ENCODE peak calls at places on chromosomes 1 and 21, in nine cellular contexts. One of them, this sample, is unnamed.

GRCh38 chr1:3577300-3577699 is 34.0 kb downstream of the MEGF6 start:
- DNase-seq in testis: no peak
- DNase-seq in heart left ventricle: no peak
- DNase-seq in body of pancreas: peak
- DNase-seq in stomach: no peak
- DNase-seq in ovary: no peak
- DNase-seq in gastrocnemius medialis: no peak
- DNase-seq in HCT116: no peak
- DNase-seq in Peyer's patch: no peak
- DNase-seq in this sample: no peak

GRCh38 chr21:16081304-16081703 is 351.5 kb downstream of the USP25 start:
- DNase-seq in testis: no peak
- DNase-seq in heart left ventricle: no peak
- DNase-seq in body of pancreas: no peak
- DNase-seq in stomach: no peak
- DNase-seq in ovary: no peak
- DNase-seq in gastrocnemius medialis: no peak
- DNase-seq in HCT116: no peak
- DNase-seq in Peyer's patch: no peak
- DNase-seq in this sample: no peak

GRCh38 chr1:27521336-27522147 is 31.6 kb upstream of the WASF2 start:
- DNase-seq in testis: no peak
- DNase-seq in heart left ventricle: peak
- DNase-seq in body of pancreas: no peak
- DNase-seq in stomach: no peak
- DNase-seq in ovary: no peak
- DNase-seq in gastrocnemius medialis: no peak
- DNase-seq in HCT116: no peak
- DNase-seq in Peyer's patch: no peak
- DNase-seq in this sample: no peak

GRCh38 chr1:78143152-78143551 is 97.4 kb downstream of the GIPC2 start:
- DNase-seq in testis: no peak
- DNase-seq in heart left ventricle: no peak
- DNase-seq in body of pancreas: no peak
- DNase-seq in stomach: no peak
- DNase-seq in ovary: no peak
- DNase-seq in gastrocnemius medialis: no peak
- DNase-seq in HCT116: no peak
- DNase-seq in Peyer's patch: no peak
- DNase-seq in this sample: no peak

GRCh38 chr1:117710710-117711109 is 104.9 kb downstream of the TENT5C start:
- DNase-seq in testis: no peak
- DNase-seq in heart left ventricle: no peak
- DNase-seq in body of pancreas: no peak
- DNase-seq in stomach: no peak
- DNase-seq in ovary: no peak
- DNase-seq in gastrocnemius medialis: no peak
- DNase-seq in HCT116: no peak
- DNase-seq in Peyer's patch: no peak
- DNase-seq in this sample: no peak

GRCh38 chr1:182888736-182889531 is 49.8 kb downstream of the DHX9 start:
- DNase-seq in testis: no peak
- DNase-seq in heart left ventricle: no peak
- DNase-seq in body of pancreas: no peak
- DNase-seq in stomach: no peak
- DNase-seq in ovary: no peak
- DNase-seq in gastrocnemius medialis: no peak
- DNase-seq in HCT116: no peak
- DNase-seq in Peyer's patch: no peak
- DNase-seq in this sample: no peak

GRCh38 chr1:110155878-110156522 is 5.7 kb downstream of the SLC6A17 start:
- DNase-seq in testis: peak
- DNase-seq in heart left ventricle: peak
- DNase-seq in body of pancreas: peak
- DNase-seq in stomach: peak
- DNase-seq in ovary: peak
- DNase-seq in gastrocnemius medialis: no peak
- DNase-seq in HCT116: no peak
- DNase-seq in Peyer's patch: peak
- DNase-seq in this sample: peak

GRCh38 chr21:16956824-16957223 is 556.0 kb upstream of the CXADR start:
- DNase-seq in testis: no peak
- DNase-seq in heart left ventricle: no peak
- DNase-seq in body of pancreas: no peak
- DNase-seq in stomach: no peak
- DNase-seq in ovary: no peak
- DNase-seq in gastrocnemius medialis: no peak
- DNase-seq in HCT116: no peak
- DNase-seq in Peyer's patch: no peak
- DNase-seq in this sample: no peak

GRCh38 chr1:1058921-1059493 is 15.1 kb downstream of the RNF223 start:
- DNase-seq in testis: no peak
- DNase-seq in heart left ventricle: no peak
- DNase-seq in body of pancreas: no peak
- DNase-seq in stomach: no peak
- DNase-seq in ovary: no peak
- DNase-seq in gastrocnemius medialis: no peak
- DNase-seq in HCT116: no peak
- DNase-seq in Peyer's patch: peak
- DNase-seq in this sample: no peak

GRCh38 chr1:195981448-195982139 is 626.6 kb downstream of the KCNT2 start:
- DNase-seq in testis: no peak
- DNase-seq in heart left ventricle: no peak
- DNase-seq in body of pancreas: no peak
- DNase-seq in stomach: no peak
- DNase-seq in ovary: no peak
- DNase-seq in gastrocnemius medialis: no peak
- DNase-seq in HCT116: no peak
- DNase-seq in Peyer's patch: no peak
- DNase-seq in this sample: no peak

GRCh38 chr1:166484871-166485270 is 318.1 kb upstream of the FAM78B start:
- DNase-seq in testis: no peak
- DNase-seq in heart left ventricle: no peak
- DNase-seq in body of pancreas: no peak
- DNase-seq in stomach: no peak
- DNase-seq in ovary: no peak
- DNase-seq in gastrocnemius medialis: no peak
- DNase-seq in HCT116: no peak
- DNase-seq in Peyer's patch: no peak
- DNase-seq in this sample: no peak

GRCh38 chr1:242147096-242147976 is 148.4 kb upstream of the MAP1LC3C start:
- DNase-seq in testis: no peak
- DNase-seq in heart left ventricle: no peak
- DNase-seq in body of pancreas: no peak
- DNase-seq in stomach: no peak
- DNase-seq in ovary: no peak
- DNase-seq in gastrocnemius medialis: no peak
- DNase-seq in HCT116: no peak
- DNase-seq in Peyer's patch: no peak
- DNase-seq in this sample: no peak

DNA sequence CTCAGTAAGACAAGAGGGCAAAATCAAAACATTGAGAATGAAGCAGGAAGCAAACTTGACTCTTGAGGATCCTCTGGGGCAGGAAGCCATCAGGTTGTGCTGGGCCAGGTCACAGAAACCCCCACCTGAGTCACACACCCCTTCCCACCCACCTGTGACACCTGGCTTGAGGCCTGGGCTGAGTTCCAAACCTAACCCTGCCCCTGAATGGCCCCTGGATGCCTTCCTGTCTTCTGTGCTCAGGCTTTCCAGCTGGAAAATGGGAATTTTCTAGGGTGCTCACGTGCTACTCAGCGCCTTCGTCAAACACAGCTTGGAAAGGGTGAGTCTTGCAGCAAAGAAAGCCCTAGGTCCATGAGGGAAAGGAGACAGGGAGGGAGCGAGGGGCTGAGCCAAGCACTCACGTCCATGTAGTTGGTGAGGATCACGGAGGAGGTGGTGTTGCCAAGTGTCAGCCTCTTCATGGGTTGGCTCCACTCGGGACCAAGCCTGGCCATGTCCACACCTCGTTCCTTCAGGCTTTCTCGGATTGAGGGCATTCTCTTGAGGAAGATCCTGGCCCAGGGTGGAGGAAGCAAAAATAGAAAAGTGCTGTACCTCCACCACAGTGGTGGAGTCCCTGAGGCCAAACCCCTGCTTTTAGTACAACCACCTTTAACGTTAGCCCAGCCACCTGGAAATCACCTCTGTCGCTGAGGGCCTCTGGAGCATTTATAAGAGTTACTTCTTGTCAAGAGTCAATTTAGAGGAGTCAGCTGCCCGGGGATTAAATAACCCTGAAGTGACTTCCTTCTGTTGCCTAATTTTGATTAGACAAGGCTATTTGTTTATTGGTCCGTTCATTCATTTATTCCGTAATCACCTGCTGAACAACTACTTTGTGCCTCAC is 4.3 kb downstream of the REN start:
- DNase-seq in testis: no peak
- DNase-seq in heart left ventricle: no peak
- DNase-seq in body of pancreas: no peak
- DNase-seq in stomach: no peak
- DNase-seq in ovary: no peak
- DNase-seq in gastrocnemius medialis: no peak
- DNase-seq in HCT116: no peak
- DNase-seq in Peyer's patch: no peak
- DNase-seq in this sample: no peak
- TF ChIP-seq POLR2A in testis: no peak
- TF ChIP-seq POLR2A in heart left ventricle: no peak
- TF ChIP-seq POLR2A in body of pancreas: no peak
- TF ChIP-seq POLR2A in stomach: no peak
- TF ChIP-seq POLR2A in ovary: no peak
- TF ChIP-seq POLR2A in gastrocnemius medialis: no peak
- TF ChIP-seq POLR2A in HCT116: no peak
- TF ChIP-seq POLR2A in Peyer's patch: no peak
- TF ChIP-seq POLR2A in this sample: no peak

DNA sequence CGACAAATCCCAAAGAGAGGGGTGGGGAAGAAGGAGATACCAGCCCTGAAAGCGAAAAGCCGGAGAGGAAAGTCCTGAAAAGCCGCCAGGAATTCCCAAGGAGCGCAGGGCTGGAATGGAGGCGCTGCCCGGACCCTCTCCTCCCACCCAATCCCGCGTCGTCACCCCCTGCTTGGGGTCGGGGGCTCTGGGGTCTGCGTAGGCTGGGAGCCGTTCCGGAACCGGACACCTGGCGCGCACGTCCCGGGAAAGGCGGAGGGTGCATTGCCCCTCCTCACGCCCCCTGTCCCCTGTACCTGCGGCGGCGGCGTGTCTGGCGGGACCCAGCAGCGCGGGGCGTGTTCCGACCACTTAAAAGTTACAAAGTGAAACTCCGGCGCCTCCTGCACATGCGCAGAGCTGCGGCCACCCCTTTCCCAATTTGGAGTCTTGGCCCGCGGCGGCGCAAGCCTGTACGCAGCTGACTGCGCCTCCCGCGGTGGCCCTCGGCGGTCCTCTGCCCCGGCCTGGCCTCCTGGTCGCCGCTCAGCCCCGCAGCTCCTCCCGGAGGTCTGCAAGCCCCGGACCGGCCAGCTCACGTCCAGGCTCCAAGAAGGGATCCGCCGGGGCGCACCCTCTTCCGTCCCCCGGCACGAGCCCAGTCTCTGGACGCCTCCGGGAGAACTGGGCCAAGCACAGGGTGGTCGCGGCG is at the start of gene TMEM63A:
- DNase-seq in testis: peak
- DNase-seq in heart left ventricle: peak
- DNase-seq in body of pancreas: peak
- DNase-seq in stomach: peak
- DNase-seq in ovary: peak
- DNase-seq in gastrocnemius medialis: peak
- DNase-seq in HCT116: peak
- DNase-seq in Peyer's patch: peak
- DNase-seq in this sample: peak
- TF ChIP-seq CTCF in testis: peak
- TF ChIP-seq CTCF in heart left ventricle: peak
- TF ChIP-seq CTCF in body of pancreas: peak
- TF ChIP-seq CTCF in stomach: no peak
- TF ChIP-seq CTCF in ovary: peak
- TF ChIP-seq CTCF in gastrocnemius medialis: peak
- TF ChIP-seq CTCF in HCT116: peak
- TF ChIP-seq CTCF in Peyer's patch: peak
- TF ChIP-seq CTCF in this sample: peak

DNA sequence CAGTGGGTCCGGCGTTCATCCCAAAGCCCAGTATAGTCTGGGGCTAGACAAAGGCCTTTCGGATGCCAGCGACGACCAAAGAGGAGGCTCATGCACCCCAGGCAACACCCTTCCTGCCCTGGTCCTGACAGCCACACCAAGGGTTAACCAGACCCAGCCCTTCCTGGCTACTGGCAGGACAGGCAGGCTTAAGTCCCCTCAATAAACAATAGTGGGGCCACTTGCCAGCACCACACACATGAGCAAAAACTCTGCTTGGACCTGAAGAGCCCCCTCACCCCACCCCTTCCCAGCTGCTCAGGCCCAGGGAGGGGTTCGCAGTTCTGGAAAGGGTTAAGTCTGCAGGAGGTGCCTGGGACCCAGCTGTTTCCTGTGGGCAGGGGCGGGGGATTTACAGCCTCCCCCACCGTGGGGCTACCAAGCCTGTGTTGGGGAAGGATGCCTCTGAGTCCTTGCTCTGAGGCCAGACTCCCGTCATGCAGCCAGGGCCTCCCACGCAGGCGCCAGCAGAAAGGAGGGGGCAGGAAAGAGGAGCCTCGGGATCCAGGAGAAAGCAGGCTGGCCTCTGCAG is 18.2 kb downstream of the PHLDA3 start:
- DNase-seq in testis: peak
- DNase-seq in heart left ventricle: peak
- DNase-seq in body of pancreas: peak
- DNase-seq in stomach: no peak
- DNase-seq in ovary: peak
- DNase-seq in gastrocnemius medialis: no peak
- DNase-seq in HCT116: no peak
- DNase-seq in Peyer's patch: no peak
- DNase-seq in this sample: no peak
- H3K27ac ChIP-seq in testis: no peak
- H3K27ac ChIP-seq in heart left ventricle: peak
- H3K27ac ChIP-seq in body of pancreas: no peak
- H3K27ac ChIP-seq in stomach: peak
- H3K27ac ChIP-seq in ovary: no peak
- H3K27ac ChIP-seq in gastrocnemius medialis: peak
- H3K27ac ChIP-seq in HCT116: no peak
- H3K27ac ChIP-seq in Peyer's patch: peak
- H3K27ac ChIP-seq in this sample: peak

DNA sequence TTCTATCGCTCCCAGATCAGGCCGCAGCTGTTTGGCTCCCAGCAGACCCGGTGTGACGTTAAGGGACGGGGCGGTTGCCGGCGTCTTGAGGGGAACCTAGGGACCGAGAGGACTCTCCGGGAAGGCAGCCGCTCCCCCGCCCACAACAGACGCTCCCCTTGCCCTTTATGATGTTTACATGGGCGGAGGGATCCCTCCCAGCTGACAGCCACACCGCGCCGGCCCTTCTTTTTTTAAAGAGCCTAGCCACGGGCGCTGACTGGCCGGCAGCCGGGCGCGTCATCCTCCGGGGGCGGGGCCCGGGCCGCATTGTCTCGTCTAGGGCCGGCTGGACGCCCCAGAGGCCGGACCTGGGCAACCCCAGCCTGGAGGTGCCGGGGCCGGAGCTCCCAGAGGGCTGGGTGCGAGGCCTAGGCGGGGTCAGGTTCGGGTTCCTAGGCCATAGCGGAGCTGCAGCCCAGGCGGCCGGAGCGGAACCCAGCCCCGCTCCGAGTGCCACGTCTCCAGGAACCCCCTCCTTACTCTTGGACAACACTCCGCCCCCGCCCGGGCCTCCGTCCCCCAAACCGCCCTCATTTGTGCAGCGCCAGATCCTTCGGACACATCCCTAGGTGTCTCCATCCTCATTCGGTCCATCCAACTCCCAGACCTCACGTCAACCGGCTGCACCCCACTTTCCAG is at the start of gene PCAT6:
- DNase-seq in testis: peak
- DNase-seq in heart left ventricle: peak
- DNase-seq in body of pancreas: peak
- DNase-seq in stomach: peak
- DNase-seq in ovary: peak
- DNase-seq in gastrocnemius medialis: peak
- DNase-seq in HCT116: peak
- DNase-seq in Peyer's patch: peak
- DNase-seq in this sample: peak
- TF ChIP-seq POLR2A in testis: peak
- TF ChIP-seq POLR2A in heart left ventricle: peak
- TF ChIP-seq POLR2A in body of pancreas: peak
- TF ChIP-seq POLR2A in stomach: no peak
- TF ChIP-seq POLR2A in ovary: peak
- TF ChIP-seq POLR2A in gastrocnemius medialis: peak
- TF ChIP-seq POLR2A in HCT116: peak
- TF ChIP-seq POLR2A in Peyer's patch: peak
- TF ChIP-seq POLR2A in this sample: peak